ENCODE peak calls at places on chromosomes 16 and 17, in five cellular contexts. D, A, R, T and V are unnamed samples.

GRCh38 chr17:14118951-14119350 is 49.6 kb downstream of the COX10 start:
- DNase-seq in D (no peak), R (no peak), A (no peak), T (no peak), V (peak)

GRCh38 chr17:59456923-59457615 is 108.3 kb upstream of the DHX40 start:
- DNase-seq in T (no peak), A (no peak), R (no peak), D (no peak), V (no peak)

GRCh38 chr17:17810374-17811248 is 26.2 kb downstream of the SREBF1 start:
- DNase-seq in A (peak), T (no peak), D (peak), R (no peak), V (no peak)

GRCh38 chr17:64019486-64020067 is 856 bp downstream of the ICAM2 start:
- DNase-seq in D (no peak), T (no peak), A (peak), R (no peak), V (peak)

GRCh38 chr17:64534187-64534586 is 27.4 kb downstream of the CEP95 start:
- DNase-seq in T (no peak), A (no peak), R (no peak), D (peak), V (no peak)

GRCh38 chr17:82052638-82053059 is 951 bp downstream of the GPS1 start:
- DNase-seq in R (no peak), A (no peak), D (no peak), T (no peak), V (no peak)

GRCh38 chr17:2369551-2370210 is 31.2 kb downstream of the MNT start:
- DNase-seq in R (peak), T (no peak), D (no peak), A (peak), V (no peak)

GRCh38 chr17:64085650-64086005 is 44.3 kb downstream of the ERN1 start:
- DNase-seq in D (no peak), T (no peak), R (peak), A (no peak), V (no peak)

GRCh38 chr17:11744696-11745095 is 146.4 kb downstream of the DNAH9 start:
- DNase-seq in A (no peak), D (no peak), R (no peak), T (no peak), V (no peak)

GRCh38 chr16:17416461-17417221 is 54.1 kb downstream of the XYLT1 start:
- DNase-seq in T (no peak), D (no peak), R (no peak), A (no peak), V (peak)

GRCh38 chr17:31079731-31080130 is 15.0 kb upstream of the NF1 start:
- DNase-seq in T (no peak), R (no peak), D (no peak), A (no peak), V (no peak)

GRCh38 chr16:19589771-19590302 is 34.3 kb downstream of the VPS35L start:
- DNase-seq in D (peak), R (no peak), A (no peak), T (peak), V (no peak)

GRCh38 chr17:73683788-73684582 is 39.7 kb upstream of the SDK2 start:
- DNase-seq in D (no peak), A (no peak), T (no peak), R (no peak), V (no peak)

GRCh38 chr16:4778050-4778392 is 10.1 kb downstream of the SEPTIN12 start:
- DNase-seq in T (no peak), A (no peak), D (no peak), R (no peak), V (no peak)

GRCh38 chr17:45013021-45013997 is 38.1 kb downstream of the DCAKD start:
- DNase-seq in A (peak), D (no peak), R (no peak), T (no peak), V (no peak)

GRCh38 chr17:13395346-13395745 is 206.4 kb downstream of the HS3ST3A1 start:
- DNase-seq in R (no peak), D (no peak), A (no peak), T (no peak), V (no peak)

GRCh38 chr17:83196973-83197880 is 117.8 kb downstream of the METRNL start:
- DNase-seq in T (no peak), A (no peak), D (no peak), R (no peak), V (no peak)

GRCh38 chr17:1598399-1599095 is 30.1 kb downstream of the SLC43A2 start:
- DNase-seq in D (no peak), R (no peak), T (no peak), A (no peak), V (no peak)

DNA sequence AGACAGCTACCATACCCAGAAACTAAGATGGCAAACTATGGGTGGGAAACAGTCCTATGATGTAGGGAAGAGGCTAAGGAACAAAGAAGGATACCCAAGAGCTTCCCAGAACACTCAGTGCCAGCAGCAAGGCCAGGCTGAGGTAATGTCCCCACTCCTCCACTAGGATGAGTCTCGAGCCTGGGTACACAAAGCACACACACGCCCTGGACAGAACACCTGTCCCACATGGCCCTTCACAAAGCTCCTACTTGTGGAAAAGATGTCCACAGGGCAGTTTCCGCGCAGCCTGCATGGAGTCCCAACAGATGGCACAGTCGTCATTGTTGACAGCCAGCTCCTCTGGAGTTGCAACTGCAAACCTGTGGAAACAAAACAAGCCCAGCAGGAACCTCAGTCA is 23.9 kb downstream of the AMFR start:
- DNase-seq in T (peak), R (peak), D (peak), A (peak), V (no peak)
- TF ChIP-seq HDAC2 in T (no peak), R (no peak), D (no peak), A (no peak), V (no peak)

DNA sequence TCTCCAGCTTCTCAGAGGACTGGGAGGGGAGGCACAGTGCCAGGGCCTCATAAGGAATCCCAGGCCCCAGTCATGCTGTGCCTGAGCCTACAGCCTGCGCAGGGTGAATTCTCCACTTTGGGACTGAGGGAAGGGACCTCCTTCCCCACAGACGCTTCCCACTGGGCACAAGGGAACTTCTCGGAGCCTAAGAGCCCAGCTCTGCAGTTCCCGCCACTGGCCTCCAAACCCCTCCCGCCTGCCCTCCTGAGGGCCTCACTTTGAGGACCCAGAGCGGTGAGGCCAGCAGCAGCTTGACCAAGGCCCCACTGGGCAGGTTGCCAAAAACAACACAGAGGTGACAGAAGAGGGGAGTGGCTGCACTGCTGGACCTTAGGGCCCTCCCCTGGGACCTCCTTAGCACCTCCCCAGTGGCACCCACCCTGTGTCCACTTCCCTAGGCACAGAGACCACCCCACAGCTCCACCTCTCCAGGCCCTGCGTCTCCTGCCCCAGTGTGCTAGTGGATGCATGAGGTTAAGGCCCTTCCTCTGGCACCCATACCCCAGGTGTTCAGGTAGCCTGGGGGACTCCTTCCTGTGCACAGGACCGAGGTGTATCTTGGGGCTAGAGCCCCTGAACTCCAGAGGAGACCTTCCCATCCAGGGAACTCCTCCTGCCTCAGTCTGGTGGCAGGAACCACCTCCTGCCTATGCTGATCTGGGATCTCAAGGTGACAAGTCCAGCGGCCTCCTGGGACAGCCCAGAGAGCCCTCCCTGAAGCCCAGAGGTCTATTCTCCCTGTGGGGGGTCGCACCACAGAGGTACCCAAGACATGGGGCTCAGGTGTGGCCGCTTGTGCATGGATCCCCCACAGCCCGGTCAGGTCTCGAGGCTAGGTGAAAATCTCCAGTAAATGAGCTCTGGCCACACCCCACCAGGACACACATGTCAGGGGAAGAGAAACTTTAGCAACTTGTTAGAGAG is 3.4 kb downstream of the CASKIN2 start:
- DNase-seq in R (peak), A (no peak), D (no peak), T (peak), V (no peak)
- TF ChIP-seq HDAC2 in R (peak), A (no peak), D (no peak), T (peak), V (no peak)

GRCh38 chr16:12674096-12674495 is 129.6 kb downstream of the CPPED1 start:
- DNase-seq in D (peak), T (no peak), R (no peak), A (no peak), V (no peak)
- TF ChIP-seq HDAC2 in D (no peak), T (no peak), R (no peak), A (no peak), V (no peak)

GRCh38 chr17:70661342-70662222 is 492.2 kb downstream of the KCNJ2 start:
- DNase-seq in T (no peak), A (no peak), R (no peak), D (peak), V (no peak)
- TF ChIP-seq HDAC2 in T (no peak), A (no peak), R (no peak), D (no peak), V (no peak)

DNA sequence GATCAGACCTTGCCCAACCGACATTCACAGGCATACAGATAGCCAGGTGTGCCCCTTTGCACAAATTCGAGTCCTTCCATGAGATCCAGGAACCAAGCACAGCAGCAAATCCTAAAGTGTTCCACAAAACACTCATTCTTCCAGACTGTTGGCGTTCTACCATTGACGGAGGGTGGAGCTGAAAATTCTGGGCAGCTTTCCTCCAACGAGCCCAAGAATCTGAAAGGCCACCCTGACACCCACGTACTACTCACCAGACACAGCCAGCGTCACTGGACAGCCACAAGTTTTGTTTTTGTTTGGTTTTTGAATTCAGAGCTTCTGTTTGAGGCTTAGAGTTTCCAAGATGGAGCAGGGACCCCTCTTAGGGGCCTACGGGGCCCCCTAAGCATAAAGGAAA is 83.8 kb downstream of the PMP22 start:
- DNase-seq in D (no peak), T (no peak), A (no peak), R (no peak), V (no peak)
- TF ChIP-seq HDAC2 in D (no peak), T (no peak), A (no peak), R (no peak), V (no peak)

GRCh38 chr17:61412860-61413653 is 13.4 kb downstream of the TBX2 start:
- DNase-seq in D (peak), R (no peak), T (peak), A (no peak), V (no peak)

GRCh38 chr17:61414936-61415251 is 15.3 kb downstream of the TBX2 start:
- DNase-seq in R (no peak), T (no peak), A (peak), D (no peak), V (no peak)

GRCh38 chr17:61414141-61414935 is 14.7 kb downstream of the TBX2 start:
- DNase-seq in R (no peak), T (no peak), D (peak), A (peak), V (no peak)

GRCh38 chr17:61411944-61412859 is 12.6 kb downstream of the TBX2 start:
- DNase-seq in A (peak), D (peak), T (peak), R (peak), V (peak)

DNA sequence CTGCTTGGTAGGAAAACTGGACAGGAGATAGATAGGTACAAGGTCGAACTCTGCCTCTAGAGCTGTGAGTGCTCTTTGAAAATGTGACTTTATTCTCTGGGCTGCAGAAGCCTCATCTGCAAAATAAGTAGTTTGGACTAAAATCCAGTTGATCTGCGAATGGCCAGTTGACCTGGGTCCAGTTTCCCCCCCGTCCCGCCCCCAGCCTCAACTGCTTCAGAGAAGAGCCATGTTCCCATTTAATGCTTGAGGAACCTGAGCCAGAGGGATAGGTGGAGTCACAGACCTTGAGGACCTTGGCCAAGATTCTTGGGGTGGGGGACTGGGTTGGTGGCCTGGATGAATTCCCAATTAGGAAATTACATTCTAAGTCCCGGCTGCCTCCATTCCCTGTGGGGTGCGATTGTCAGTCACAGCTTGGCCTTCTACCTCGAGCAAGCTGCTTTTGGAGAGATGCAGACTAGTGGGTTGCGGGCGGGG is 14.1 kb downstream of the TBX2 start:
- DNase-seq in D (no peak), R (no peak), T (no peak), A (peak), V (no peak)
- TF ChIP-seq HDAC2 in D (no peak), R (no peak), T (no peak), A (no peak), V (no peak)

DNA sequence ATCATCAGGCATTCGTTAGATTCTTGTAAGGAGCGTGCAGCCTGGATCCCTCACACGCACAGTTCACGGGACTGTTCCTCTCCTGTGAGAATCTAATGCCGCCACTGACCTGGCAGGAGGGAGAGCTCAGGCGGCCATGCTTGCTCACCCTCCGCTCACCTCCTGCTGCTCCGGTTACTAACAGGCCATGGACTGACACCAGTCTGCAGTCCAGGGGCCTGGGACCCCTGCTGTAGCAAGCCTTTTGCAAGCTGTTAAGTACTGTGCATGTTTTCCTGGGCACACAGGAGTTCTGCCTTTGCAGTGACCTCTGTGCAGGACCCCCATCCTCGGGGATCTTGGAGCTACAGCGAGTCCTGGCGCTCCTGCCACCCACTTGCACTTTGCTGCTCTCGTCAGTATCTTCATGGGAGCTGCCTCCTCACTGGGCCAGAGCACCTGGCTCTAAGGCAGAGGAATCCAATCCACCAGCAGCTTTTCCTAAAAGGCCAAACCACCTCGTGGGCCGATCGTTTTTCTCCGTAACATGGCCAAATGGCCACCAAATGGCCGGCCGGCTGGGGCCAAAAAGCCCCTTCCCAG is 230.6 kb downstream of the FOXL1 start:
- DNase-seq in R (no peak), A (no peak), T (no peak), D (no peak), V (no peak)
- TF ChIP-seq HDAC2 in R (no peak), A (no peak), T (no peak), D (no peak), V (no peak)